ENCODE peak calls at places on chromosomes 4 and X, in eight cellular contexts. I is thyroid gland; E is effector memory CD4-positive, alpha-beta T cell; N is neuronal stem cell; O is CD8-positive, alpha-beta T cell; W is fibroblast of mammary gland; G is heart right ventricle; V is IMR-90. K is an unnamed sample.

GRCh38 chr4:88868510-88868909 is 170.9 kb upstream of the NAP1L5 start:
- DNase-seq in O (no peak), I (no peak), G (no peak), E (no peak), N (no peak), W (no peak), V (no peak), K (no peak)

GRCh38 chrX:46648660-46649059 is 75.1 kb downstream of the CHST7 start:
- DNase-seq in N (no peak), V (no peak), O (no peak), I (no peak), W (no peak), G (no peak), E (no peak), K (no peak)

GRCh38 chr4:125368684-125369083 is 53.9 kb downstream of the FAT4 start:
- DNase-seq in W (peak), E (no peak), G (no peak), V (peak), N (no peak), I (no peak), O (no peak), K (no peak)

GRCh38 chrX:112053169-112053568 is 29.4 kb downstream of the TRPC5 start:
- DNase-seq in N (no peak), V (no peak), E (no peak), I (no peak), W (no peak), G (no peak), O (no peak), K (no peak)

GRCh38 chrX:43121637-43122036 is 343.7 kb upstream of the PPP1R2C start:
- DNase-seq in N (no peak), W (peak), G (no peak), V (no peak), O (no peak), E (no peak), I (no peak), K (no peak)

GRCh38 chrX:148416931-148417330 is 83.5 kb upstream of the AFF2 start:
- DNase-seq in N (no peak), W (peak), O (no peak), I (no peak), V (no peak), G (no peak), E (no peak), K (no peak)

GRCh38 chr4:155900402-155900801 is 3.1 kb upstream of the TDO2 start:
- DNase-seq in V (peak), N (no peak), O (no peak), G (peak), E (no peak), I (no peak), W (peak), K (peak)

GRCh38 chr4:22712541-22712940 is 19.8 kb downstream of the GBA3 start:
- DNase-seq in I (no peak), O (no peak), G (no peak), W (no peak), V (no peak), N (no peak), E (no peak), K (no peak)

GRCh38 chr4:124783847-124784246 is 71.3 kb upstream of the ANKRD50 start:
- DNase-seq in W (peak), I (no peak), V (peak), E (no peak), N (no peak), G (no peak), O (no peak), K (no peak)

GRCh38 chr4:56215901-56216300 is 171.4 kb downstream of the AASDH start:
- DNase-seq in G (no peak), V (peak), I (no peak), O (no peak), W (peak), N (no peak), E (no peak), K (peak)

GRCh38 chr4:87118421-87118820 is 102.0 kb downstream of the KLHL8 start:
- DNase-seq in W (no peak), N (no peak), E (no peak), I (no peak), O (no peak), G (no peak), V (no peak), K (no peak)

GRCh38 chrX:28794751-28795150 is 207.5 kb downstream of the IL1RAPL1 start:
- DNase-seq in O (no peak), W (no peak), N (no peak), I (no peak), V (no peak), E (no peak), G (no peak), K (no peak)

GRCh38 chr4:83962492-83962891 is 426.6 kb downstream of the GPAT3 start:
- DNase-seq in I (no peak), N (no peak), O (no peak), W (no peak), V (no peak), G (no peak), E (no peak), K (no peak)

GRCh38 chrX:17552251-17552650 is 177.3 kb downstream of the NHS start:
- DNase-seq in E (no peak), V (peak), O (no peak), G (no peak), I (no peak), W (peak), N (no peak), K (no peak)

GRCh38 chrX:9897761-9898161 is 69.4 kb upstream of the CLDN34 start:
- DNase-seq in I (no peak), W (peak), N (no peak), E (no peak), O (no peak), G (no peak), V (peak), K (no peak)

GRCh38 chr4:83890231-83890630 is 354.3 kb downstream of the GPAT3 start:
- DNase-seq in I (no peak), G (no peak), O (no peak), V (peak), W (peak), N (no peak), E (no peak), K (no peak)

GRCh38 chr4:88022289-88022688 is 14.9 kb downstream of the PKD2 start:
- DNase-seq in O (no peak), W (no peak), I (no peak), E (no peak), N (no peak), V (no peak), G (no peak), K (no peak)

GRCh38 chr4:28921886-28922285 is 1798.3 kb upstream of the PCDH7 start:
- DNase-seq in N (no peak), E (no peak), W (no peak), O (no peak), G (no peak), V (no peak), I (no peak), K (no peak)

GRCh38 chr4:7651461-7651921 is 216.8 kb upstream of the PSAPL1 start:
- DNase-seq in N (no peak), W (peak), G (peak), E (no peak), O (no peak), V (peak), I (peak), K (peak)

GRCh38 chrX:150831863-150832262 is 66.6 kb downstream of the CD99L2 start:
- DNase-seq in W (no peak), G (no peak), V (no peak), I (no peak), N (no peak), E (no peak), O (no peak), K (no peak)

GRCh38 chrX:17590892-17591740 is 146.2 kb upstream of the SCML1 start:
- DNase-seq in O (peak), I (peak), G (peak), W (peak), E (no peak), V (peak), N (peak), K (peak)

GRCh38 chr4:169071781-169072180 is 61.7 kb upstream of the CBR4 start:
- DNase-seq in G (no peak), E (no peak), I (no peak), V (peak), N (no peak), W (no peak), O (no peak), K (no peak)

GRCh38 chrX:125926295-125926694 is 239.8 kb downstream of the DCAF12L2 start:
- DNase-seq in G (no peak), N (no peak), I (no peak), O (no peak), V (no peak), E (no peak), W (no peak), K (no peak)

GRCh38 chr4:153931804-153932203 is 142.9 kb upstream of the SFRP2 start:
- DNase-seq in E (no peak), V (no peak), O (no peak), I (no peak), G (no peak), W (peak), N (no peak), K (no peak)

GRCh38 chr4:20544645-20545044 is 155.6 kb upstream of the PACRGL start:
- DNase-seq in N (peak), O (no peak), I (no peak), E (no peak), G (no peak), V (peak), W (peak), K (peak)

GRCh38 chr4:110487873-110488272 is 11.9 kb downstream of the ENPEP start:
- DNase-seq in V (no peak), E (no peak), O (no peak), G (no peak), W (peak), I (no peak), N (no peak), K (no peak)

GRCh38 chr4:176064539-176064938 is 1.1 kb upstream of the WDR17 start:
- DNase-seq in O (no peak), E (no peak), G (no peak), N (no peak), I (no peak), V (no peak), W (no peak), K (no peak)

GRCh38 chrX:51420610-51421009 is 75.8 kb downstream of the NUDT11 start:
- DNase-seq in E (no peak), N (peak), V (peak), O (peak), G (peak), W (peak), I (no peak), K (peak)

GRCh38 chr4:77037736-77038135 is 38.1 kb downstream of the CCNI start:
- DNase-seq in W (no peak), O (no peak), V (peak), I (no peak), G (no peak), E (no peak), N (no peak), K (no peak)

GRCh38 chr4:140777401-140777800 is 21.2 kb upstream of the TBC1D9 start:
- DNase-seq in V (no peak), G (no peak), O (no peak), E (no peak), I (no peak), W (no peak), N (no peak), K (no peak)

GRCh38 chrX:53184836-53185235 is 40.2 kb downstream of the KDM5C start:
- DNase-seq in W (peak), N (no peak), G (no peak), O (no peak), E (no peak), I (no peak), V (peak), K (no peak)

GRCh38 chr4:28686618-28687017 is 1826.0 kb downstream of the STIM2 start:
- DNase-seq in N (no peak), O (no peak), G (peak), V (peak), I (no peak), W (peak), E (no peak), K (peak)

GRCh38 chr4:6848717-6849305 is 60.8 kb upstream of the TBC1D14 start:
- DNase-seq in E (no peak), O (no peak), N (no peak), W (no peak), I (no peak), V (peak), G (no peak), K (no peak)

GRCh38 chr4:22099896-22100295 is 151.3 kb upstream of the KCNIP4 start:
- DNase-seq in N (no peak), E (no peak), I (no peak), G (no peak), O (no peak), W (peak), V (no peak), K (no peak)

GRCh38 chrX:134603806-134604700 is 54.2 kb downstream of the PLAC1 start:
- DNase-seq in N (no peak), W (peak), V (peak), I (no peak), E (no peak), O (no peak), G (no peak), K (no peak)

GRCh38 chrX:31353095-31353494 is 281.3 kb upstream of the FTHL17 start:
- DNase-seq in W (peak), E (no peak), I (no peak), V (peak), N (no peak), O (no peak), G (no peak), K (no peak)

GRCh38 chr4:59966758-59967157 is 1233.4 kb upstream of the ADGRL3 start:
- DNase-seq in I (no peak), E (no peak), V (no peak), O (no peak), N (no peak), W (no peak), G (no peak), K (no peak)

GRCh38 chr4:35052546-35052945 is 1191.8 kb downstream of the ARAP2 start:
- DNase-seq in W (no peak), N (no peak), O (no peak), E (no peak), G (no peak), V (no peak), I (no peak), K (no peak)
- H3K4me3 ChIP-seq in W (no peak), N (no peak), O (no peak), E (no peak), G (no peak), V (no peak), I (no peak), K (no peak)

DNA sequence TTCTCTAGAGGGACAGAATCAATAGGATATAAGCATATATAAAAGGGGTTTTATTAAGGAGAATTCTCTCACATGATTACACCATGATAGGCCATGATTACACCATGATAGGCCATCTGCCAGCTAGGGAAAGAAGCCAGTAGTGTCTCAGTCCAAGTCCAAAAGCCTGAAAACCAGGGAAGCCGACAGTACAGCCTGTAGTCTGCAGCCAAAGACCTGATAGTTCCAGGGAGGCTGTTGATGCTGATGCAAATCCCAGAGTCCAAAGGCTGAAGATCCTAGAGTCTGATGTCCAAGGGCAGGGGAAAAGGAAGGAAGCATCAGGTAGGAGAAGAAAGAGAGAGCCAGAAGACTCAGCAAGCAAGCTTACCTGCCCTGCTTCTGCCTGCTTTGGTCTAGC is 411.3 kb upstream of the EMCN start:
- DNase-seq in E (no peak), N (no peak), W (peak), O (no peak), G (no peak), V (no peak), I (no peak), K (no peak)
- H3K4me3 ChIP-seq in E (no peak), N (no peak), W (no peak), O (no peak), G (no peak), V (no peak), I (no peak), K (no peak)

GRCh38 chr4:104465620-104466019 is 29.1 kb downstream of the CXXC4 start:
- DNase-seq in V (no peak), W (no peak), I (no peak), N (no peak), O (no peak), E (no peak), G (no peak), K (no peak)
- H3K4me3 ChIP-seq in V (no peak), W (no peak), I (no peak), N (no peak), O (no peak), E (no peak), G (no peak), K (no peak)

GRCh38 chrX:116277391-116277790 is 106.8 kb downstream of the AGTR2 start:
- DNase-seq in G (no peak), I (no peak), W (no peak), V (no peak), O (no peak), N (no peak), E (no peak), K (no peak)

GRCh38 chrX:116272328-116272727 is 101.8 kb downstream of the AGTR2 start:
- DNase-seq in E (no peak), V (peak), O (no peak), I (no peak), N (no peak), G (no peak), W (peak), K (no peak)

GRCh38 chrX:116267511-116268040 is 97.0 kb downstream of the AGTR2 start:
- DNase-seq in N (no peak), E (no peak), I (no peak), V (no peak), G (no peak), W (peak), O (no peak), K (no peak)

GRCh38 chrX:116276191-116276700 is 105.7 kb downstream of the AGTR2 start:
- DNase-seq in V (no peak), I (no peak), E (no peak), W (no peak), O (no peak), G (no peak), N (no peak), K (no peak)

GRCh38 chrX:116272881-116273280 is 102.3 kb downstream of the AGTR2 start:
- DNase-seq in G (no peak), O (no peak), E (no peak), N (no peak), I (no peak), W (no peak), V (no peak), K (no peak)
- H3K4me3 ChIP-seq in G (no peak), O (no peak), E (no peak), N (no peak), I (no peak), W (no peak), V (no peak), K (no peak)

DNA sequence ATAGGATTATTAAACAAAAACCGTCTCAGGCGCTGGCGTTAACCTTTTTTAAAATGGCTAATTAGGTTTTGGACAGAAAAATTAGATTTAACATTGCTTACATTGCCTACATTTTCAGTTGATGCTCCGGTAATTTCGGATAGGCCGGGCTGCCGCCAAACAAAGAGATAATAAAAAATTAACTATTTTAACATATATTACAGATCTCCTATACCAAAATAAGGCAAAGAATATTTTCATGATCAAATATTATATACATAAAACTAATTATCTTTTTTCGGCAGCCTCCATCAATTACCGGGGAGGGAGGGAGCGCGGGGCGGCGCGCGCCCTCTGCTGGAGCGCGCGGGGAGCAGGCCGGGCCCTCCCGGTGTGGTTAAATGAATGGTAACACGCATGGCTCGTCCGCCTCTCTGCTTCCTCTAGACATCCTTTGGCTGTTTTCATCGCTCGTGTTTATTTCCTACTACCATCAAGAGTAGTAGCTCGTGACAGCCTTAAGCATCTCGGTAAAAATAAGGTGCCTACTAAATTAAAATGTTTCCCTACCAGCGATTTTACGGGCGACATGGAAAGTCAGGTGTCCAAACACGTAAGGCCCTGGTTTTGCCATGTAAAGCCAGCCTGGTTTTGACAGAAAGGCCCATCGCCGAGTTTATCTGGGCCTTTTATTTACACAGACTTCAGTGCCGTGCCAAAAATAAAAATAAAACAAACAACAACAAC is 52.4 kb upstream of the TMEM33 start:
- DNase-seq in E (no peak), V (peak), W (peak), G (peak), O (peak), I (peak), N (no peak), K (peak)
- H3K4me3 ChIP-seq in E (peak), V (no peak), W (no peak), G (peak), O (peak), I (no peak), N (no peak), K (peak)

GRCh38 chr4:120723105-120723504 is 199.4 kb downstream of the PRDM5 start:
- DNase-seq in W (no peak), I (no peak), V (no peak), E (no peak), G (no peak), N (no peak), O (no peak), K (no peak)
- H3K4me3 ChIP-seq in W (no peak), I (no peak), V (no peak), E (no peak), G (no peak), N (no peak), O (no peak), K (no peak)

GRCh38 chrX:104134583-104135261 is 22.1 kb downstream of the SLC25A53 start:
- DNase-seq in I (no peak), V (no peak), E (no peak), O (no peak), N (no peak), G (no peak), W (no peak), K (no peak)

GRCh38 chrX:104130808-104131207 is 18.5 kb downstream of the ZCCHC18 start:
- DNase-seq in G (no peak), N (no peak), V (no peak), I (no peak), E (no peak), W (no peak), O (no peak), K (no peak)

GRCh38 chrX:104137496-104137895 is 19.3 kb downstream of the SLC25A53 start:
- DNase-seq in W (peak), I (no peak), E (no peak), N (no peak), G (no peak), O (no peak), V (no peak), K (no peak)

GRCh38 chrX:104136241-104137019 is 20.4 kb downstream of the SLC25A53 start:
- DNase-seq in V (peak), G (peak), E (peak), O (peak), W (peak), N (peak), I (peak), K (peak)

DNA sequence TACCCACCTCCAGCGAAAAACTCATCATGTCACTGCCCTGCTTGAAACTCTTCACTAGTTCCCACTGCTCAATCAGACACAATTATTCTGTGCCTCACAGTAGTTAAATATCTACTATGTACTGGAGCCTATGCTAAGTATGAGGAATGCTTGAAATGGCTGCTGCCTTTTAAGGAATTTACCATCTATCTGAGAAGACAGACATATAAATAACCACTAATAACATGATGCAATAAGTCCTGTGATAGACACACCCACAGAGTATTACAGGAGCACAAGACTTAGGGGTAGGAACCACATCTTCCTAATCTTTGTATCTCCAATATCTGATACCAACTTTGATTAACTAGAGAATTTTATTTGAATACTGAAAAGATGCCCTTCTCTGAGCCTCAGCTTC is 21.1 kb downstream of the SLC25A53 start:
- DNase-seq in G (no peak), V (no peak), N (no peak), O (no peak), W (no peak), E (no peak), I (no peak), K (no peak)
- H3K4me3 ChIP-seq in G (peak), V (no peak), N (no peak), O (no peak), W (no peak), E (no peak), I (no peak), K (no peak)

GRCh38 chr4:1654216-1654945 is 29.7 kb downstream of the FAM53A start:
- DNase-seq in W (no peak), N (no peak), G (no peak), O (no peak), I (no peak), V (no peak), E (no peak), K (peak)
- H3K4me3 ChIP-seq in W (no peak), N (no peak), G (no peak), O (no peak), I (no peak), V (no peak), E (no peak), K (no peak)

GRCh38 chrX:68695206-68695845 is 47.9 kb downstream of the STARD8 start:
- DNase-seq in W (no peak), V (no peak), O (no peak), E (no peak), I (no peak), N (no peak), G (no peak), K (no peak)
- H3K4me3 ChIP-seq in W (no peak), V (no peak), O (no peak), E (no peak), I (no peak), N (no peak), G (peak), K (no peak)